ENCODE peak calls at places on chromosomes 5 and 9, in five cellular contexts. L is CD8-positive, alpha-beta T cell; P is GM12878; F is BE2C; R is IMR-90. O is an unnamed sample. For H3K4me1, the result is how much of the 10 kb centered on the place peaks cover.

GRCh38 chr5:84383816-84384603 is 670 bp downstream of the EDIL3 start:
- DNase-seq in L (no peak), P (no peak), F (peak), R (peak), O (peak)

GRCh38 chr9:81146684-81147337 is 542.5 kb downstream of the TLE1 start:
- DNase-seq in L (no peak), P (no peak), F (no peak), R (peak), O (no peak)

GRCh38 chr5:157528036-157528632 is 47.4 kb downstream of the ADAM19 start:
- DNase-seq in L (no peak), P (no peak), F (no peak), R (peak), O (peak)

GRCh38 chr9:110583237-110583636 is 3.7 kb upstream of the SVEP1 start:
- DNase-seq in L (no peak), P (no peak), F (no peak), R (peak), O (no peak)

GRCh38 chr9:120723547-120723946 is 9.3 kb upstream of the MEGF9 start:
- DNase-seq in L (no peak), P (no peak), F (no peak), R (peak), O (no peak)

GRCh38 chr5:29697786-29698414 is 1495.6 kb upstream of the CDH6 start:
- DNase-seq in L (no peak), P (no peak), F (peak), R (no peak), O (peak)

GRCh38 chr9:7234144-7234543 is 476.4 kb downstream of the KDM4C start:
- DNase-seq in L (no peak), P (no peak), F (peak), R (peak), O (peak)

GRCh38 chr5:171543486-171543885 is 124.0 kb downstream of the FGF18 start:
- DNase-seq in L (no peak), P (no peak), F (no peak), R (peak), O (no peak)

GRCh38 chr9:129363216-129363873 is 185.3 kb upstream of the IER5L start:
- DNase-seq in L (no peak), P (no peak), F (no peak), R (no peak), O (no peak)

DNA sequence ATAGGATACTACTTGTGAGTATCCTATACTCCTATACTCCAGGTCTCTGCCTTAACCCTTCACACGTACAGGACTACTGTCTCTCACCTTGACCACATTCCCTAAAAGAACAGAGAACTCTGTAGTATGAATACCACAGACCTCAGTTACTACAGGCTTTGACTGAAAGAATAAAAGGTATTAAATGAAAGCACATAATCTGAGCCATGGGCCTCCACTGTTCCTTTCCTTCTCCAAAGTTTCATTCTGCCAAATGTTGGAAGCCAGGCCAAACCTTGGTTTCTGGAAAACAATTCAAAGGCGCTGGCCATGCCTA is 191.5 kb downstream of the TSSK1B start:
- DNase-seq in L (no peak), P (no peak), F (no peak), R (no peak), O (no peak)
- H3K4me1 ChIP-seq in L (under half), P (under half), F (under half), R (under half), O (under half)

DNA sequence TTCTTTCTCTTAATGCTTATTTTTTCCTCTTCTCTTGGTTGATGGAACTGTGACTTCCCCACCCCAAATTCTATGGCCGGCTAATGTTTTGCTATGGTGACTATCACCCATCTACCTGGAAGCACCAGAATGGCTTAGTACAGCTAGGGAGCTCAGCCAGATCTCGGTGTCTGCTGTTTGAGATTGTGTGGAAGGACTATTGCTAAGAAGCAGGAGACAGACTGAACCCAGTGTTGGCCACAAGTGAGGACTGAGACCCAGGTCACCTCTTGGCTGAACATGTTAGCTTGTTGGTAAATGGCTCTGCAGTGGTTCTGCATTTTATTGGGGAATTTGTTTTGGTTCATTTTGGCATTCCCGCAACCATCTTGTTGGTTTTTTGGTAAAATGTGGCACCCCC is 2.7 kb downstream of the PRRC2B start:
- DNase-seq in L (no peak), P (no peak), F (no peak), R (no peak), O (no peak)
- H3K4me3 ChIP-seq in L (peak), P (peak), F (peak), R (peak), O (peak)

GRCh38 chr9:35095175-35095574 is 1.2 kb downstream of the PIGO start:
- DNase-seq in L (no peak), P (no peak), F (no peak), R (no peak), O (no peak)
- H3K4me1 ChIP-seq in L (under half), P (under half), F (under half), R (under half), O (under half)

DNA sequence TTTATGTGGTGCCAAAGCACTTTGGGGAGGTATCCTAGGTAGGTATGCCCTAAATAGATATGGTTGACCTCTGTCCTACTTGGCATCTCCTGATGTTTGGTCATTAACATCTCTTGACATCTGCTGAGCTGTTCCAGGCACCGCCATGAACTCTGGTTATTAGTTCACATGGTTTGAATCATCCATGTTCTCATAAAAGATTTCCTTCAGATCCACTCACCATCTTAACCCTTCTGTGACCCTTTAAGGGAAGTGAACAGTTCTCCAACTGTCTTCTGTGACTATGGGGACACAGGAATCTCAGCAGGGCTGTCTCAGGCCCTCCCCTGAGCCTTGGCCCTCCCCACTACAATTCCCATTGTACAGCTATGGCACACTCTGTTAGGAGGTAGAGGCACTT is 167.7 kb downstream of the CDH6 start:
- DNase-seq in L (no peak), P (no peak), F (peak), R (peak), O (no peak)
- H3K4me3 ChIP-seq in L (no peak), P (no peak), F (no peak), R (no peak), O (no peak)